ENCODE peak calls at places on chromosomes 6 and 20, in ten cellular contexts. Z is iPS DF 6.9; A is endothelial cell; C is dorsolateral prefrontal cortex; S is GM04504; E is fibroblast of the aortic adventitia; Y is activated CD4-positive, alpha-beta T cell treated with anti-CD3 and anti-CD28 coated beads for 36 hours; D is HAP-1; N is HTR-8/SVneo; X is Calu3. Q is an unnamed sample.

GRCh38 chr6:41427642-41428401 is 92.4 kb downstream of the NCR2 start:
- DNase-seq in Z (no peak), A (peak; percentile 23), C (peak; percentile 37), S (no peak), E (no peak), Y (peak; percentile 41), D (no peak), N (no peak), X (peak; percentile 94), Q (peak; percentile 73)

GRCh38 chr6:111121789-111122350 is 34.6 kb downstream of the SLC16A10 start:
- DNase-seq in Z (no peak), A (no peak), C (no peak), S (no peak), E (no peak), Y (no peak), D (no peak), N (no peak), X (no peak), Q (no peak)

GRCh38 chr20:5835234-5835845 is 85.1 kb downstream of the SHLD1 start:
- DNase-seq in Z (no peak), A (no peak), C (no peak), S (peak; percentile 16), E (peak; percentile 48), Y (peak; percentile 40), D (no peak), N (peak; percentile 36), X (peak; percentile 2), Q (no peak)

GRCh38 chr6:48101277-48101676 is 9.7 kb downstream of the PTCHD4 start:
- DNase-seq in Z (no peak), A (no peak), C (no peak), S (no peak), E (no peak), Y (no peak), D (no peak), N (no peak), X (no peak), Q (no peak)

GRCh38 chr6:167791036-167791779 is 35.5 kb upstream of the AFDN start:
- DNase-seq in Z (no peak), A (no peak), C (no peak), S (no peak), E (no peak), Y (no peak), D (no peak), N (peak; percentile 13), X (peak; percentile 40), Q (no peak)

GRCh38 chr20:54257090-54257816 is 49.4 kb downstream of the PFDN4 start:
- DNase-seq in Z (no peak), A (no peak), C (no peak), S (no peak), E (peak; percentile 99), Y (no peak), D (no peak), N (no peak), X (peak; percentile 81), Q (no peak)

GRCh38 chr6:3457710-3458605 is 1.1 kb upstream of the SLC22A23 start:
- DNase-seq in Z (no peak), A (peak; percentile 40), C (no peak), S (no peak), E (peak; percentile 36), Y (peak; percentile 45), D (peak; percentile 78), N (no peak), X (no peak), Q (no peak)

GRCh38 chr20:17541996-17542395 is 10.8 kb upstream of the BFSP1 start:
- DNase-seq in Z (no peak), A (no peak), C (no peak), S (peak; percentile 66), E (peak; percentile 78), Y (no peak), D (no peak), N (no peak), X (no peak), Q (no peak)

GRCh38 chr6:51462896-51463679 is 624.3 kb downstream of the PKHD1 start:
- DNase-seq in Z (no peak), A (no peak), C (no peak), S (no peak), E (no peak), Y (no peak), D (no peak), N (no peak), X (no peak), Q (no peak)

GRCh38 chr6:158647501-158647900 is 2.4 kb upstream of the SYTL3 start:
- DNase-seq in Z (no peak), A (no peak), C (no peak), S (no peak), E (no peak), Y (peak; percentile 4), D (no peak), N (no peak), X (no peak), Q (no peak)

GRCh38 chr6:10478187-10479040 is 42.7 kb upstream of the GCNT2 start:
- DNase-seq in Z (peak; percentile 61), A (peak; percentile 33), C (no peak), S (peak; percentile 11), E (peak; percentile 65), Y (no peak), D (peak; percentile 58), N (peak; percentile 63), X (peak; percentile 7), Q (no peak)

GRCh38 chr6:139903411-139904157 is 529.1 kb upstream of the CITED2 start:
- DNase-seq in Z (no peak), A (no peak), C (no peak), S (no peak), E (no peak), Y (no peak), D (no peak), N (no peak), X (no peak), Q (no peak)

GRCh38 chr20:54345301-54345724 is 130.1 kb upstream of the DOK5 start:
- DNase-seq in Z (no peak), A (no peak), C (no peak), S (peak; percentile 60), E (peak; percentile 89), Y (no peak), D (no peak), N (no peak), X (peak; percentile 16), Q (no peak)

GRCh38 chr6:7087066-7087465 is 20.7 kb upstream of the RREB1 start:
- DNase-seq in Z (no peak), A (no peak), C (no peak), S (no peak), E (peak; percentile 49), Y (no peak), D (peak; percentile 96), N (no peak), X (no peak), Q (no peak)

GRCh38 chr6:11702796-11703130 is 75.8 kb downstream of the ADTRP start:
- DNase-seq in Z (no peak), A (no peak), C (no peak), S (no peak), E (no peak), Y (no peak), D (no peak), N (no peak), X (no peak), Q (no peak)

GRCh38 chr20:45325367-45325766 is 17.3 kb upstream of the MATN4 start:
- DNase-seq in Z (no peak), A (no peak), C (no peak), S (no peak), E (no peak), Y (no peak), D (no peak), N (no peak), X (no peak), Q (no peak)

GRCh38 chr20:50801747-50802125 is 6.9 kb downstream of the BCAS4 start:
- DNase-seq in Z (no peak), A (no peak), C (no peak), S (no peak), E (no peak), Y (no peak), D (no peak), N (no peak), X (no peak), Q (no peak)

GRCh38 chr6:44222987-44223470 is 366 bp upstream of the SLC29A1 start:
- DNase-seq in Z (no peak), A (no peak), C (no peak), S (no peak), E (no peak), Y (peak; percentile 40), D (no peak), N (no peak), X (no peak), Q (no peak)

GRCh38 chr6:170034294-170034693 is 256.6 kb downstream of the DLL1 start:
- DNase-seq in Z (no peak), A (no peak), C (no peak), S (no peak), E (no peak), Y (no peak), D (no peak), N (no peak), X (no peak), Q (no peak)

GRCh38 chr20:9441948-9442347 is 72.4 kb upstream of the LAMP5 start:
- DNase-seq in Z (no peak), A (no peak), C (no peak), S (no peak), E (no peak), Y (no peak), D (no peak), N (no peak), X (no peak), Q (no peak)

GRCh38 chr20:62761058-62761758 is 35.1 kb upstream of the MRGBP start:
- DNase-seq in Z (no peak), A (no peak), C (no peak), S (no peak), E (no peak), Y (no peak), D (no peak), N (no peak), X (no peak), Q (no peak)

GRCh38 chr6:140316966-140317365 is 942.5 kb upstream of the CITED2 start:
- DNase-seq in Z (no peak), A (no peak), C (no peak), S (no peak), E (no peak), Y (peak; percentile 7), D (no peak), N (no peak), X (no peak), Q (no peak)